ENCODE peak calls at places on chromosomes 6 and 20, in four cellular contexts. R is right atrium auricular region; I is mesenchymal stem cell; E is CD8-positive, alpha-beta T cell. S is an unnamed sample.

GRCh38 chr20:47150403-47151152 is 205.9 kb downstream of the ZMYND8 start:
- DNase-seq in R (peak), I (peak), E (no peak), S (peak)

GRCh38 chr20:57390604-57391438 is at the start of gene RBM38:
- DNase-seq in R (no peak), I (peak), E (peak), S (no peak)

GRCh38 chr20:35267092-35267491 is 10.8 kb downstream of the MMP24OS start:
- DNase-seq in R (no peak), I (no peak), E (no peak), S (no peak)

GRCh38 chr6:4727671-4728435 is 48.4 kb upstream of the CDYL start:
- DNase-seq in R (no peak), I (peak), E (no peak), S (no peak)

GRCh38 chr6:51394061-51394460 is 575.4 kb downstream of the TFAP2B start:
- DNase-seq in R (no peak), I (no peak), E (no peak), S (no peak)

GRCh38 chr6:145544514-145544913 is 190.8 kb downstream of the EPM2A start:
- DNase-seq in R (no peak), I (no peak), E (no peak), S (no peak)

GRCh38 chr6:136886110-136886509 is 36.0 kb upstream of the SLC35D3 start:
- DNase-seq in R (no peak), I (peak), E (no peak), S (no peak)

GRCh38 chr6:79719248-79719975 is 88.3 kb downstream of the SH3BGRL2 start:
- DNase-seq in R (no peak), I (no peak), E (no peak), S (peak)

GRCh38 chr6:73382462-73383113 is 12.0 kb upstream of the DDX43 start:
- DNase-seq in R (no peak), I (peak), E (no peak), S (no peak)

GRCh38 chr6:72689107-72689954 is 67.5 kb downstream of the KCNQ5 start:
- DNase-seq in R (no peak), I (peak), E (no peak), S (peak)

GRCh38 chr20:1383621-1384404 is 9.0 kb downstream of the FKBP1A start:
- DNase-seq in R (no peak), I (no peak), E (no peak), S (no peak)

GRCh38 chr20:43916875-43917371 is 2.3 kb downstream of the TOX2 start:
- DNase-seq in R (no peak), I (peak), E (no peak), S (no peak)

GRCh38 chr6:15512126-15512525 is 150.7 kb downstream of the DTNBP1 start:
- DNase-seq in R (no peak), I (no peak), E (no peak), S (no peak)

GRCh38 chr20:25398363-25399037 is 7.9 kb upstream of the ABHD12 start:
- DNase-seq in R (no peak), I (peak), E (no peak), S (no peak)

GRCh38 chr20:48659888-48660287 is 167.9 kb downstream of the PREX1 start:
- DNase-seq in R (no peak), I (no peak), E (no peak), S (no peak)

GRCh38 chr6:116229287-116229913 is 24.5 kb downstream of the TSPYL4 start:
- DNase-seq in R (peak), I (peak), E (no peak), S (peak)

GRCh38 chr6:36679043-36679821 is 718 bp downstream of the CDKN1A start:
- DNase-seq in R (peak), I (peak), E (peak), S (no peak)

GRCh38 chr20:45433316-45433715 is 17.4 kb downstream of the PIGT start:
- DNase-seq in R (peak), I (peak), E (no peak), S (no peak)

GRCh38 chr20:32576560-32576959 is 8.6 kb downstream of the NOL4L start:
- DNase-seq in R (no peak), I (no peak), E (no peak), S (no peak)

GRCh38 chr6:126947070-126947469 is 171.4 kb upstream of the RSPO3 start:
- DNase-seq in R (peak), I (no peak), E (no peak), S (no peak)

GRCh38 chr6:38944655-38945279 is 103.8 kb upstream of the GLP1R start:
- DNase-seq in R (no peak), I (no peak), E (no peak), S (no peak)

GRCh38 chr20:41616228-41616627 is 1.9 kb downstream of the CHD6 start:
- DNase-seq in R (no peak), I (peak), E (no peak), S (no peak)

GRCh38 chr6:36119927-36120477 is 10.3 kb upstream of the MAPK13 start:
- DNase-seq in R (no peak), I (no peak), E (no peak), S (no peak)

GRCh38 chr6:8131265-8131897 is 29.0 kb upstream of the EEF1E1 start:
- DNase-seq in R (no peak), I (peak), E (peak), S (peak)

GRCh38 chr6:52512199-52512598 is 64.7 kb downstream of the TRAM2 start:
- DNase-seq in R (peak), I (peak), E (no peak), S (peak)

GRCh38 chr20:6411651-6412050 is 288.8 kb upstream of the FERMT1 start:
- DNase-seq in R (no peak), I (peak), E (no peak), S (no peak)

GRCh38 chr20:40462600-40462999 is 226.4 kb downstream of the MAFB start:
- DNase-seq in R (no peak), I (no peak), E (no peak), S (no peak)

GRCh38 chr20:48944663-48945297 is 23.3 kb downstream of the ARFGEF2 start:
- DNase-seq in R (no peak), I (no peak), E (no peak), S (no peak)

GRCh38 chr6:138509371-138509770 is 10.1 kb upstream of the NHSL1 start:
- DNase-seq in R (no peak), I (peak), E (peak), S (peak)

GRCh38 chr6:26020983-26021349 is 58.4 kb downstream of the TRIM38 start:
- DNase-seq in R (peak), I (peak), E (peak), S (peak)

GRCh38 chr6:38058022-38058421 is 238.5 kb downstream of the ZFAND3 start:
- DNase-seq in R (no peak), I (no peak), E (no peak), S (peak)

GRCh38 chr6:147509900-147510299 is 1.4 kb downstream of the SAMD5 start:
- DNase-seq in R (no peak), I (peak), E (no peak), S (no peak)

GRCh38 chr6:1297746-1298145 is 14.2 kb upstream of the FOXQ1 start:
- DNase-seq in R (no peak), I (peak), E (no peak), S (no peak)

GRCh38 chr6:100913400-100914276 is 32.5 kb upstream of the ASCC3 start:
- DNase-seq in R (no peak), I (peak), E (no peak), S (no peak)

GRCh38 chr20:39853664-39854063 is 835.4 kb downstream of the MAFB start:
- DNase-seq in R (no peak), I (peak), E (no peak), S (peak)

GRCh38 chr20:17747431-17747846 is 47.7 kb downstream of the BANF2 start:
- DNase-seq in R (peak), I (peak), E (no peak), S (peak)

GRCh38 chr20:38106461-38106860 is 58.6 kb downstream of the TGM2 start:
- DNase-seq in R (no peak), I (no peak), E (no peak), S (no peak)

GRCh38 chr6:106520711-106521367 is 108.5 kb downstream of the RTN4IP1 start:
- DNase-seq in R (no peak), I (no peak), E (peak), S (no peak)
- H3K4me3 ChIP-seq in R (no peak), I (no peak), E (peak), S (no peak)

GRCh38 chr6:41277644-41278043 is 8.8 kb downstream of the TREM1 start:
- DNase-seq in R (no peak), I (no peak), E (no peak), S (no peak)
- H3K4me3 ChIP-seq in R (no peak), I (no peak), E (no peak), S (no peak)

GRCh38 chr6:81265106-81265505 is 487.4 kb downstream of the TENT5A start:
- DNase-seq in R (peak), I (peak), E (no peak), S (peak)
- H3K4me3 ChIP-seq in R (peak), I (peak), E (no peak), S (no peak)

GRCh38 chr6:163337958-163338357 is 76.6 kb upstream of the QKI start:
- DNase-seq in R (no peak), I (no peak), E (no peak), S (no peak)

GRCh38 chr6:163340201-163340887 is 74.2 kb upstream of the QKI start:
- DNase-seq in R (no peak), I (no peak), E (no peak), S (no peak)

GRCh38 chr6:163339466-163339865 is 75.1 kb upstream of the QKI start:
- DNase-seq in R (no peak), I (no peak), E (no peak), S (no peak)

GRCh38 chr6:163336961-163337360 is 77.6 kb upstream of the QKI start:
- DNase-seq in R (no peak), I (no peak), E (no peak), S (no peak)

GRCh38 chr6:163338671-163339405 is 75.7 kb upstream of the QKI start:
- DNase-seq in R (no peak), I (peak), E (no peak), S (peak)
- H3K4me3 ChIP-seq in R (no peak), I (no peak), E (no peak), S (no peak)

GRCh38 chr20:21189761-21190523 is 64.1 kb downstream of the KIZ start:
- DNase-seq in R (no peak), I (no peak), E (no peak), S (no peak)
- H3K4me3 ChIP-seq in R (no peak), I (no peak), E (no peak), S (no peak)

DNA sequence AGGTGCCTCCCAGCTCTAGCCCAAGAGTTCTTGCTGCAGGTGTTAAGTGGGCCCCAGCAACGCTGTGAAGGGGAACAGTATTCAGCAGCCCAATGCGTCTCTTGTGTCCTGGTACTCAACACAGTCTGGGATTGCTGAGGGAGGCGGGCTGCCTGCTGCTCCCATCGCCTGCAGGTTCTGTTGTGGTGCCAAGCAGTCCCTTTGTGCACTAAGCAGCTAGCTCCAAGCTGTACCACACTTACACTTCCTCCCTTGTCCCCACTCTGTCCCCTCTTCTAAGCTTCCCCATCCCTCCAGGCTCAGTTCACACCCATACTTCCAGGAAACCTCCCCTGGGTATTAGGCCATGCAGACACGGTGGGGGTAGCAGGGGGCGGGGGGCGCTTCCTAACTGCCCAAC is 92.7 kb downstream of the AGPAT4 start:
- DNase-seq in R (no peak), I (no peak), E (no peak), S (no peak)
- H3K4me3 ChIP-seq in R (no peak), I (no peak), E (no peak), S (no peak)

GRCh38 chr6:143166247-143166695 is 105.6 kb downstream of the AIG1 start:
- DNase-seq in R (no peak), I (no peak), E (no peak), S (no peak)

GRCh38 chr6:143167224-143167623 is 106.5 kb downstream of the AIG1 start:
- DNase-seq in R (no peak), I (no peak), E (no peak), S (no peak)

GRCh38 chr6:143164565-143165105 is 103.9 kb downstream of the AIG1 start:
- DNase-seq in R (no peak), I (no peak), E (no peak), S (no peak)

GRCh38 chr6:143163621-143164020 is 102.9 kb downstream of the AIG1 start:
- DNase-seq in R (no peak), I (no peak), E (no peak), S (no peak)

DNA sequence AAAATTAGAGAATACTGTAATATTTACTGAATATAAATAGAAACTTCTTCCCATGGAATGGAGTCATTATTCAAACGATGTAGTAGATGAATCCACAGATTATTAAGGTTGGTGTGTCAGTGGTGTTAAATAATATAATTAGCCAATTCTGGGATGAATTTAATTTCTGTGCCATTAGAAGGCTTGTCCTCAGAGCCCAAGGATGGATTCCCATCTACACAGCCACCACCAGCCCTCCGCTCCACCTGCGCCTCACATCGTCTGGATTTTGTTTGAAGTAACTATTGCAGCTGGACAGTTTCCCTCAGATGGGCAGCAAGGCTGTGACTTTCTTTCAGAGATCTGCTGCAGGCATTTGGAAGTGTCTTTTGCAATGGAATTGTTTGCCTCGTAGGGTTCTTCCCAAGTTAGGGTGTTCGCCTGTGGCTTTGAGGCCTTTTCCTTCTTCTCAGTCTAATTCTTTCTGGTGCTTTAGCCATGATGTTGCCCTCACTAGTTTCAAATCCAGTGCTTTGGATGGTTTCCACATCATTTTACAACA is 104.7 kb downstream of the AIG1 start:
- DNase-seq in R (no peak), I (no peak), E (no peak), S (no peak)
- H3K4me3 ChIP-seq in R (no peak), I (no peak), E (no peak), S (no peak)

GRCh38 chr6:34745277-34746103 is 11.8 kb upstream of the SNRPC start:
- DNase-seq in R (no peak), I (peak), E (no peak), S (peak)
- H3K4me3 ChIP-seq in R (no peak), I (no peak), E (no peak), S (no peak)

GRCh38 chr6:90414352-90414751 is 117.7 kb upstream of the BACH2 start:
- DNase-seq in R (no peak), I (no peak), E (no peak), S (no peak)

GRCh38 chr6:90413867-90414266 is 117.2 kb upstream of the BACH2 start:
- DNase-seq in R (no peak), I (peak), E (peak), S (no peak)

GRCh38 chr6:90415178-90415577 is 118.5 kb upstream of the BACH2 start:
- DNase-seq in R (no peak), I (no peak), E (no peak), S (no peak)

GRCh38 chr6:90412538-90413369 is 116.1 kb upstream of the BACH2 start:
- DNase-seq in R (no peak), I (no peak), E (no peak), S (no peak)

GRCh38 chr6:90413396-90413795 is 116.8 kb upstream of the BACH2 start:
- DNase-seq in R (no peak), I (no peak), E (no peak), S (no peak)
- H3K4me3 ChIP-seq in R (peak), I (peak), E (peak), S (peak)

DNA sequence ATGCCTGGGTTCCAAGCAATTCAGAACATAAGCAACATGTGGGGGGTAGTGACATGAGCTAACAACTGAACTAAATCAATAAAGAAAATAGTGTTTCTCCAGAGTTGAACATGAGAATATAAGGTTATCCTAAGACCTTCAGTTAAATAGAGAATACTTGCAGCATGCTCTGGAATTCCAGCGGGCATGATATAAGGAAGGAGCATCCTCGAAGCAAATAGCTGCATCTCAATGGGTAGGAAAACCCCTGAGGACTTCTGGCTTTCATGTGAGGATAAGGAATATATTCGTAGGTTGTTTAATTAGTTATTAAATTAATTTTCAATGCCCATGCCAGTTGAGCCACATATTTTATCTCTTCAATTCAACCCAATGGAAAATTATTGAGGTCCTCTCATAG is 631.2 kb upstream of the EPHA7 start:
- DNase-seq in R (no peak), I (no peak), E (no peak), S (no peak)
- H3K4me3 ChIP-seq in R (no peak), I (no peak), E (no peak), S (no peak)

S was measured in brain microvascular endothelial cell.